ENCODE peak calls at places on chromosome 1, in eight cellular contexts. One of them, this sample, is unnamed.

GRCh38 chr1:1421147-1421906 is at the start of gene ANKRD65:
- DNase-seq in heart right ventricle: no peak
- DNase-seq in lower leg skin: no peak
- DNase-seq in lower lobe of right lung: peak
- DNase-seq in left lung: peak
- DNase-seq in CD8-positive, alpha-beta T cell: no peak
- DNase-seq in tibial nerve: no peak
- DNase-seq in colonic mucosa: no peak
- DNase-seq in this sample: no peak

GRCh38 chr1:27031235-27032118 is 18.8 kb upstream of the TENT5B start:
- DNase-seq in colonic mucosa: peak
- DNase-seq in lower lobe of right lung: peak
- DNase-seq in tibial nerve: no peak
- DNase-seq in left lung: peak
- DNase-seq in heart right ventricle: peak
- DNase-seq in CD8-positive, alpha-beta T cell: no peak
- DNase-seq in lower leg skin: peak
- DNase-seq in this sample: peak

GRCh38 chr1:96771847-96772246 is 50.3 kb downstream of the PTBP2 start:
- DNase-seq in left lung: no peak
- DNase-seq in tibial nerve: no peak
- DNase-seq in heart right ventricle: no peak
- DNase-seq in colonic mucosa: no peak
- DNase-seq in lower lobe of right lung: no peak
- DNase-seq in CD8-positive, alpha-beta T cell: no peak
- DNase-seq in lower leg skin: no peak
- DNase-seq in this sample: no peak

GRCh38 chr1:163056832-163057231 is 12.3 kb upstream of the RGS4 start:
- DNase-seq in left lung: no peak
- DNase-seq in CD8-positive, alpha-beta T cell: no peak
- DNase-seq in heart right ventricle: no peak
- DNase-seq in colonic mucosa: no peak
- DNase-seq in lower leg skin: no peak
- DNase-seq in lower lobe of right lung: no peak
- DNase-seq in tibial nerve: no peak
- DNase-seq in this sample: no peak

GRCh38 chr1:10104844-10105243 is 72.1 kb downstream of the UBE4B start:
- DNase-seq in lower lobe of right lung: no peak
- DNase-seq in lower leg skin: no peak
- DNase-seq in tibial nerve: no peak
- DNase-seq in left lung: no peak
- DNase-seq in colonic mucosa: no peak
- DNase-seq in CD8-positive, alpha-beta T cell: no peak
- DNase-seq in heart right ventricle: no peak
- DNase-seq in this sample: no peak

GRCh38 chr1:30033276-30034104 is 689.9 kb downstream of the MATN1 start:
- DNase-seq in tibial nerve: no peak
- DNase-seq in lower lobe of right lung: no peak
- DNase-seq in heart right ventricle: no peak
- DNase-seq in colonic mucosa: peak
- DNase-seq in left lung: no peak
- DNase-seq in CD8-positive, alpha-beta T cell: no peak
- DNase-seq in lower leg skin: no peak
- DNase-seq in this sample: no peak

GRCh38 chr1:14441302-14441741 is 157.2 kb upstream of the KAZN start:
- DNase-seq in lower lobe of right lung: peak
- DNase-seq in CD8-positive, alpha-beta T cell: no peak
- DNase-seq in tibial nerve: no peak
- DNase-seq in colonic mucosa: no peak
- DNase-seq in left lung: peak
- DNase-seq in heart right ventricle: no peak
- DNase-seq in lower leg skin: no peak
- DNase-seq in this sample: no peak

GRCh38 chr1:145884675-145885074 is 991 bp downstream of the ANKRD35 start:
- DNase-seq in colonic mucosa: no peak
- DNase-seq in CD8-positive, alpha-beta T cell: no peak
- DNase-seq in heart right ventricle: no peak
- DNase-seq in lower lobe of right lung: no peak
- DNase-seq in lower leg skin: no peak
- DNase-seq in left lung: no peak
- DNase-seq in tibial nerve: no peak
- DNase-seq in this sample: no peak

GRCh38 chr1:223141021-223141420 is 2.0 kb downstream of the TLR5 start:
- DNase-seq in lower leg skin: no peak
- DNase-seq in CD8-positive, alpha-beta T cell: no peak
- DNase-seq in heart right ventricle: no peak
- DNase-seq in left lung: no peak
- DNase-seq in colonic mucosa: peak
- DNase-seq in tibial nerve: no peak
- DNase-seq in lower lobe of right lung: no peak
- DNase-seq in this sample: no peak

GRCh38 chr1:110235181-110235838 is 25.2 kb downstream of the KCNC4 start:
- DNase-seq in heart right ventricle: peak
- DNase-seq in lower lobe of right lung: no peak
- DNase-seq in CD8-positive, alpha-beta T cell: no peak
- DNase-seq in lower leg skin: no peak
- DNase-seq in left lung: no peak
- DNase-seq in colonic mucosa: no peak
- DNase-seq in tibial nerve: no peak
- DNase-seq in this sample: no peak

GRCh38 chr1:206824327-206824726 is 41.1 kb upstream of the IL20 start:
- DNase-seq in colonic mucosa: no peak
- DNase-seq in left lung: no peak
- DNase-seq in lower lobe of right lung: no peak
- DNase-seq in heart right ventricle: no peak
- DNase-seq in CD8-positive, alpha-beta T cell: no peak
- DNase-seq in lower leg skin: no peak
- DNase-seq in tibial nerve: no peak
- DNase-seq in this sample: no peak

GRCh38 chr1:217472915-217473314 is 158.0 kb downstream of the GPATCH2 start:
- DNase-seq in lower leg skin: no peak
- DNase-seq in heart right ventricle: no peak
- DNase-seq in colonic mucosa: no peak
- DNase-seq in tibial nerve: no peak
- DNase-seq in left lung: no peak
- DNase-seq in lower lobe of right lung: no peak
- DNase-seq in CD8-positive, alpha-beta T cell: no peak
- DNase-seq in this sample: no peak

GRCh38 chr1:67674260-67675011 is 10.6 kb upstream of the GADD45A start:
- DNase-seq in heart right ventricle: peak
- DNase-seq in lower leg skin: peak
- DNase-seq in lower lobe of right lung: no peak
- DNase-seq in colonic mucosa: no peak
- DNase-seq in CD8-positive, alpha-beta T cell: peak
- DNase-seq in left lung: peak
- DNase-seq in tibial nerve: peak
- DNase-seq in this sample: no peak

GRCh38 chr1:58596631-58597052 is 19.6 kb upstream of the TACSTD2 start:
- DNase-seq in lower leg skin: no peak
- DNase-seq in colonic mucosa: no peak
- DNase-seq in heart right ventricle: no peak
- DNase-seq in tibial nerve: no peak
- DNase-seq in CD8-positive, alpha-beta T cell: no peak
- DNase-seq in lower lobe of right lung: no peak
- DNase-seq in left lung: no peak
- DNase-seq in this sample: no peak

GRCh38 chr1:150567717-150568561 is 11.5 kb downstream of the MCL1 start:
- DNase-seq in tibial nerve: peak
- DNase-seq in colonic mucosa: peak
- DNase-seq in lower lobe of right lung: peak
- DNase-seq in left lung: peak
- DNase-seq in CD8-positive, alpha-beta T cell: no peak
- DNase-seq in heart right ventricle: peak
- DNase-seq in lower leg skin: peak
- DNase-seq in this sample: peak

GRCh38 chr1:150566589-150567340 is 12.6 kb downstream of the MCL1 start:
- DNase-seq in colonic mucosa: no peak
- DNase-seq in tibial nerve: no peak
- DNase-seq in lower leg skin: no peak
- DNase-seq in lower lobe of right lung: no peak
- DNase-seq in heart right ventricle: no peak
- DNase-seq in left lung: no peak
- DNase-seq in CD8-positive, alpha-beta T cell: no peak
- DNase-seq in this sample: peak

GRCh38 chr1:150564051-150564991 is 15.1 kb downstream of the MCL1 start:
- DNase-seq in tibial nerve: no peak
- DNase-seq in heart right ventricle: no peak
- DNase-seq in left lung: no peak
- DNase-seq in colonic mucosa: no peak
- DNase-seq in lower leg skin: peak
- DNase-seq in CD8-positive, alpha-beta T cell: no peak
- DNase-seq in lower lobe of right lung: no peak
- DNase-seq in this sample: peak

GRCh38 chr1:150567341-150567716 is 12.1 kb downstream of the MCL1 start:
- DNase-seq in colonic mucosa: no peak
- DNase-seq in lower lobe of right lung: no peak
- DNase-seq in left lung: no peak
- DNase-seq in heart right ventricle: no peak
- DNase-seq in tibial nerve: no peak
- DNase-seq in lower leg skin: peak
- DNase-seq in CD8-positive, alpha-beta T cell: no peak
- DNase-seq in this sample: peak

GRCh38 chr1:150568567-150568966 is 10.8 kb downstream of the MCL1 start:
- DNase-seq in left lung: no peak
- DNase-seq in CD8-positive, alpha-beta T cell: no peak
- DNase-seq in tibial nerve: no peak
- DNase-seq in colonic mucosa: no peak
- DNase-seq in lower leg skin: no peak
- DNase-seq in lower lobe of right lung: no peak
- DNase-seq in heart right ventricle: no peak
- DNase-seq in this sample: no peak
- H3K4me3 ChIP-seq in left lung: no peak
- H3K4me3 ChIP-seq in CD8-positive, alpha-beta T cell: peak
- H3K4me3 ChIP-seq in tibial nerve: no peak
- H3K4me3 ChIP-seq in colonic mucosa: no peak
- H3K4me3 ChIP-seq in lower leg skin: no peak
- H3K4me3 ChIP-seq in lower lobe of right lung: peak
- H3K4me3 ChIP-seq in heart right ventricle: peak
- H3K4me3 ChIP-seq in this sample: peak

DNA sequence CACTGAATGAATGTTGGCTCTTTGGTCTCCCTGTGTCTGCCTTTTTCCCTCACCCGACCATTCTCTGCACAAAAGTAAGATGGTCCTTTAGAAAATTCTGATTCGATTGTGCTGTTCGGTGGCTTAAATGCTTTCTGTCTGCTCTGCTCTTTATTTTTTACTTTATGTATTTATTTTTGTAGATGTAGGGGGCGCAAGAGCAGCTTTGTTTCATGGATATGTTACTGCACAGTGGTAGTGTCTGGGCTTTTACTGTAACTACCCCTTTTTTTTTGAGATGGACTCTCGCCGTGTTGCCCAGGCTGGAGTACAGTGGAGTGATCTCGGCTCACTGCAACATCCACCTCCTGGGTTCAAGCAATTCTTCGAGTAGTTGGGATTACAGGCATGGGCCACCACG is 15.7 kb downstream of the NLRP3 start:
- DNase-seq in lower leg skin: no peak
- DNase-seq in heart right ventricle: no peak
- DNase-seq in colonic mucosa: no peak
- DNase-seq in CD8-positive, alpha-beta T cell: no peak
- DNase-seq in tibial nerve: no peak
- DNase-seq in lower lobe of right lung: no peak
- DNase-seq in left lung: no peak
- DNase-seq in this sample: peak
- TF ChIP-seq CTCF in lower leg skin: no peak
- TF ChIP-seq CTCF in heart right ventricle: no peak
- TF ChIP-seq CTCF in colonic mucosa: no peak
- TF ChIP-seq CTCF in CD8-positive, alpha-beta T cell: no peak
- TF ChIP-seq CTCF in tibial nerve: no peak
- TF ChIP-seq CTCF in lower lobe of right lung: no peak
- TF ChIP-seq CTCF in left lung: no peak
- TF ChIP-seq CTCF in this sample: no peak

DNA sequence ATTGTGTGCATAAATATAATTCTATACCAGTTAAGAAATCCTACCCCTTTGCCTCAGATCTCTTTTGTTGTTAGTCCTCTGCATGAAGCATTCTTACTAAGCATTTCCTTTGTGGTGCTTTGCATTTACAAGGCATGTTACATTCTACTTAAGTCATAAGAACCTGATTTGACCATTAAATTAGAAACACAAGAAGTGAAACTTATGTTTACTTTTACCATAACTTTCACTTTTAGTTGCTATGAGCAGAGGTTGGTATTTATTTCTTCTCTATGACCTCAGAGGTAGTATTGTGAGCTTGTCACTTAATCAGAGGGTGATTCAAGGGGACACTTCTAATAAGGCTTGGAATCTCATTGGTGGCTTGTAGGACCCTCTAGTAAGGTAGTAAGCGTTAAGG is 9.0 kb downstream of the FAM20B start:
- DNase-seq in left lung: no peak
- DNase-seq in tibial nerve: no peak
- DNase-seq in CD8-positive, alpha-beta T cell: no peak
- DNase-seq in colonic mucosa: no peak
- DNase-seq in heart right ventricle: no peak
- DNase-seq in lower lobe of right lung: no peak
- DNase-seq in lower leg skin: no peak
- DNase-seq in this sample: no peak
- H3K4me3 ChIP-seq in left lung: no peak
- H3K4me3 ChIP-seq in tibial nerve: no peak
- H3K4me3 ChIP-seq in CD8-positive, alpha-beta T cell: no peak
- H3K4me3 ChIP-seq in colonic mucosa: no peak
- H3K4me3 ChIP-seq in heart right ventricle: no peak
- H3K4me3 ChIP-seq in lower lobe of right lung: no peak
- H3K4me3 ChIP-seq in lower leg skin: no peak
- H3K4me3 ChIP-seq in this sample: no peak

GRCh38 chr1:25837253-25837875 is 17.6 kb downstream of the MTFR1L start:
- DNase-seq in left lung: no peak
- DNase-seq in lower leg skin: no peak
- DNase-seq in CD8-positive, alpha-beta T cell: no peak
- DNase-seq in tibial nerve: no peak
- DNase-seq in heart right ventricle: no peak
- DNase-seq in colonic mucosa: no peak
- DNase-seq in lower lobe of right lung: no peak
- DNase-seq in this sample: no peak
- TF ChIP-seq CTCF in left lung: no peak
- TF ChIP-seq CTCF in lower leg skin: no peak
- TF ChIP-seq CTCF in CD8-positive, alpha-beta T cell: no peak
- TF ChIP-seq CTCF in tibial nerve: no peak
- TF ChIP-seq CTCF in heart right ventricle: peak
- TF ChIP-seq CTCF in colonic mucosa: no peak
- TF ChIP-seq CTCF in lower lobe of right lung: peak
- TF ChIP-seq CTCF in this sample: no peak

DNA sequence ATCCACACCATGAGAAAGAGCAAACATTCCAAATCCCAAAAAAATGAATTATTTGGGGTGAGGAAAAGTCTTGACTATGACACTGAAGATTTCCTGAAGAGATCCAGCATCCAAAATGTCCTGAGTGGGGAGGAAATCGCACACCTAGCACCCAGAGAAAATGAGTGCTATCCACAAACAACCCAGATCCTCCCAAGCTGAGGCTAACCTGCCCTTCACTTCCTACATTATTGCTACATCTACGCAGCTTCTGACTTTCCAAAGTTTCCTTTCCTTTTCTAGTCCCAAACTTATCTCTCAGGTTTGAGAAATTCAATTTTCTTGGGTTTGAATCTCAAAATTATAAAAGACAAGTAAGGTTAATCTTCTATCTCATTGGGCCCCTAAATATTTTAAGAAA is 906 bp upstream of the RGS13 start:
- DNase-seq in heart right ventricle: no peak
- DNase-seq in colonic mucosa: no peak
- DNase-seq in tibial nerve: no peak
- DNase-seq in CD8-positive, alpha-beta T cell: no peak
- DNase-seq in lower lobe of right lung: no peak
- DNase-seq in lower leg skin: no peak
- DNase-seq in left lung: no peak
- DNase-seq in this sample: no peak
- H3K4me3 ChIP-seq in heart right ventricle: no peak
- H3K4me3 ChIP-seq in colonic mucosa: no peak
- H3K4me3 ChIP-seq in tibial nerve: no peak
- H3K4me3 ChIP-seq in CD8-positive, alpha-beta T cell: no peak
- H3K4me3 ChIP-seq in lower lobe of right lung: no peak
- H3K4me3 ChIP-seq in lower leg skin: no peak
- H3K4me3 ChIP-seq in left lung: no peak
- H3K4me3 ChIP-seq in this sample: no peak

This sample was measured in coronary artery.